ENCODE peak calls at places on chromosome 6, in six cellular contexts. N, I, H, O, V and E are unnamed samples.

GRCh38 chr6:162973975-162974374 is 246.2 kb downstream of the PACRG start:
- DNase-seq in N (no peak), I (no peak), H (no peak), O (no peak), V (no peak), E (no peak)

GRCh38 chr6:170174124-170174770 is 116.6 kb downstream of the DLL1 start:
- DNase-seq in N (no peak), I (peak; percentile 62), H (no peak), O (no peak), V (no peak), E (no peak)

GRCh38 chr6:7543761-7544424 is 2.4 kb downstream of the DSP start:
- DNase-seq in N (no peak), I (no peak), H (no peak), O (no peak), V (no peak), E (no peak)

GRCh38 chr6:8180327-8181161 is 78.2 kb upstream of the EEF1E1 start:
- DNase-seq in N (peak; percentile 51), I (no peak), H (no peak), O (no peak), V (no peak), E (no peak)

GRCh38 chr6:44712353-44713147 is 325.0 kb downstream of the CDC5L start:
- DNase-seq in N (no peak), I (no peak), H (no peak), O (no peak), V (no peak), E (no peak)

GRCh38 chr6:47788498-47788884 is 6.7 kb downstream of the OPN5 start:
- DNase-seq in N (peak; percentile 3), I (no peak), H (no peak), O (no peak), V (no peak), E (no peak)

GRCh38 chr6:163579111-163579879 is 164.8 kb downstream of the QKI start:
- DNase-seq in N (peak; percentile 28), I (no peak), H (no peak), O (no peak), V (peak; percentile 24), E (no peak)

GRCh38 chr6:158818580-158819212 is 472 bp downstream of the EZR start:
- DNase-seq in N (peak; percentile 53), I (peak; percentile 87), H (peak; percentile 76), O (no peak), V (peak; percentile 66), E (peak; percentile 88)

GRCh38 chr6:69162811-69163210 is 527.7 kb downstream of the ADGRB3 start:
- DNase-seq in N (peak; percentile 1), I (no peak), H (no peak), O (no peak), V (no peak), E (no peak)

GRCh38 chr6:36625161-36625919 is 31.2 kb downstream of the SRSF3 start:
- DNase-seq in N (peak; percentile 77), I (peak; percentile 64), H (no peak), O (no peak), V (no peak), E (no peak)

GRCh38 chr6:30818426-30818841 is 65.9 kb upstream of the DDR1 start:
- DNase-seq in N (peak; percentile 88), I (no peak), H (no peak), O (no peak), V (no peak), E (no peak)

GRCh38 chr6:138778331-138778730 is 4.8 kb downstream of the CCDC28A start:
- DNase-seq in N (no peak), I (no peak), H (no peak), O (no peak), V (no peak), E (no peak)

GRCh38 chr6:129500958-129501381 is 209.0 kb downstream of the ARHGAP18 start:
- DNase-seq in N (peak; percentile 62), I (no peak), H (no peak), O (peak; percentile 61), V (no peak), E (no peak)

GRCh38 chr6:108948252-108948651 is 100.0 kb downstream of the ARMC2 start:
- DNase-seq in N (no peak), I (no peak), H (no peak), O (no peak), V (peak; percentile 52), E (no peak)

GRCh38 chr6:158647501-158647900 is 2.4 kb upstream of the SYTL3 start:
- DNase-seq in N (no peak), I (no peak), H (no peak), O (no peak), V (no peak), E (no peak)

GRCh38 chr6:20427856-20428255 is 26.2 kb downstream of the E2F3 start:
- DNase-seq in N (no peak), I (no peak), H (no peak), O (no peak), V (no peak), E (peak; percentile 76)

GRCh38 chr6:163170294-163170883 is 244.1 kb upstream of the QKI start:
- DNase-seq in N (no peak), I (no peak), H (peak; percentile 20), O (no peak), V (no peak), E (peak; percentile 35)

GRCh38 chr6:446418-447366 is 55.1 kb downstream of the IRF4 start:
- DNase-seq in N (no peak), I (peak; percentile 49), H (peak; percentile 64), O (no peak), V (peak; percentile 8), E (no peak)

GRCh38 chr6:69937402-69938131 is 71.2 kb downstream of the COL19A1 start:
- DNase-seq in N (no peak), I (no peak), H (no peak), O (no peak), V (no peak), E (no peak)

GRCh38 chr6:84037425-84038089 is 4.0 kb downstream of the MRAP2 start:
- DNase-seq in N (no peak), I (no peak), H (no peak), O (no peak), V (no peak), E (no peak)

GRCh38 chr6:116113386-116113785 is 12.5 kb downstream of the COL10A1 start:
- DNase-seq in N (no peak), I (no peak), H (no peak), O (no peak), V (no peak), E (no peak)

GRCh38 chr6:116106146-116106545 is 5.5 kb downstream of the NT5DC1 start:
- DNase-seq in N (peak; percentile 47), I (no peak), H (no peak), O (no peak), V (no peak), E (no peak)

GRCh38 chr6:116115781-116116180 is 10.2 kb downstream of the COL10A1 start:
- DNase-seq in N (peak; percentile 24), I (no peak), H (no peak), O (no peak), V (no peak), E (no peak)

GRCh38 chr6:116108836-116109235 is 8.2 kb downstream of the NT5DC1 start:
- DNase-seq in N (no peak), I (no peak), H (no peak), O (no peak), V (no peak), E (no peak)

DNA sequence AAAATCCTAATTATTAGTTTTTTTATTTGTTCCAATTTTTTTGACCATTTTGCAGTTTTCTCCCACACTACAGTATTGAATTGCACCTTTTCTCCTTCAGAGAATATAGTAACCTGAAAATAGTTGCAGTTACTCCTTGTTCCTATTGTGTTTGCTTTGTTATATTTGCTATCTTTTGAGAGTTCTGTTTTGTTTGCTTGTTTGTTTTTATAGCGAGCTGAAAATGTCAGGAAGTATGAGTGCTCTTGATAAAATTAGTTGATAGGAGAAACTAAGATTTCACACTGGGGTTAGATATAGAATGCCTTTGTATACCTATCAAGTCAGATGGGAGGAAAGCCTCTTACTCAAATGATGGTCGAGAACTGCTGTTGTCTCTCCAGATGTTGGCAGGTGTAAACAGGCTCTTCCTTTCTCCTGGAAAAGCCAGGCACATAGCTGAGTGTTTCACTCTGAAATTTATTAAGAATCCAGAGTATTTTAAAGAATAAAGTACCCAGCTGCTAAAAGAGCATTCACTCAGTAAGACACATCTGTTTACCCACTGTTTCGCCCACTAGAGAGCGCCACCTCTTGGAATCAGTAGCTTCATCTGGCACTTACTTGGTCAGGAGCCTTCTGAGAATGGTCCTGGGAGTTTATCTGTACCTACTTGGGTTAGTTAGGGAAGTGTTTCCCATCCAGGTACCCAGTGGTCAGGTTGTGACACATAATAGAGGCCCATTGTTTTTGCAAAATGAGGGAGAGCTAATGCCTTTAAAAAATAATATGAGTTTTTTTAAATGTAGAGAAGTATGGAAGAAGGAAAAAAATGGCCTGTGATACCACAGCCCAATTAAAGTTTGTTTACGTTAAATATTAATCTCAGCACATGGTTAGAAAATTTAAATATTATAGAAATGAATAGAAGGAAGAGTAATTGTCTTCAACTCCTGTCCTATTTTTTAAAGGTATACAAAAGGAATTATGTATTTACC is 11.2 kb downstream of the NT5DC1 start:
- DNase-seq in N (peak; percentile 61), I (no peak), H (peak; percentile 23), O (peak; percentile 49), V (no peak), E (peak; percentile 64)
- TF ChIP-seq CTCF in N (peak; percentile 81), I (no peak), H (peak; percentile 58), O (peak; percentile 84), V (peak; percentile 29), E (peak; percentile 63)

GRCh38 chr6:21801786-21802610 is 208.4 kb downstream of the SOX4 start:
- DNase-seq in N (no peak), I (no peak), H (no peak), O (no peak), V (no peak), E (no peak)
- H3K4me3 ChIP-seq in N (no peak overlapping the region), I (no peak overlapping the region), H (no peak overlapping the region), O (no peak overlapping the region), V (no peak overlapping the region), E (no peak overlapping the region)

GRCh38 chr6:18121580-18122127 is 823 bp downstream of the NHLRC1 start:
- DNase-seq in N (no peak), I (peak; percentile 63), H (peak; percentile 4), O (no peak), V (no peak), E (peak; percentile 65)
- TF ChIP-seq CTCF in N (no peak), I (no peak), H (peak; percentile 26), O (no peak), V (no peak), E (peak; percentile 70)

GRCh38 chr6:168607272-168608112 is 166.5 kb downstream of the SMOC2 start:
- DNase-seq in N (no peak), I (peak; percentile 57), H (no peak), O (no peak), V (no peak), E (no peak)
- H3K4me3 ChIP-seq in N (no peak overlapping the region), I (no peak overlapping the region), H (no peak overlapping the region), O (no peak overlapping the region), V (no peak overlapping the region), E (no peak overlapping the region)

DNA sequence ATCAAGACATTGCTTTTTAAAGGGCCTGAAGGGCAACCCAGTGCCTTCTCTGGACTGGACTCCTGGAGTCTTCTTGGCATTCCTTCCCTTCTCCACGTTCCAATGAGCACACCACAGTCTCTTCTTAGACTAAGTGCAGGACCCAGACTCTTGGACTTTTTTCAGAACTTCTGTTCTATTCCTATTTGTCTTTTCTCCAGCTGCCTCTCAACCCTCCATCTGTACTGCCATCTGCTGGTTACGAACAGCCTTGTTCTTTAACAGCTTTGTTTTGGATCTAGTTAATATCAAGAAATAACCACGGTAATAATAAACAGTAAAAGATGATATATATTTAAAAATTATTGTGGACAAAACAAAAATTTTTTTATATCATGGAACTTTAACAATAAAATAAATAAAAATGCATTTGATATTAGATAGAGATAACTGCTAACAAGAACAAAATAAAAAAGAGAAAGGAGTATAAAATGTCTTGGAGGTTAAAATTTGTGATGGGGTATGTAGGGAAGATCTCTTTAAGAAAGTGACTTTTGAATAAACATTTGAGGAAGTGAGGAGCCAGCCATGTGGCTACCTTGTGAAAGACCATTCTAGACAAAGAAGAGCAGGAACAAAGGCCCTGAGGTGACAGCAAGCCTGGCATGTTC is 105.1 kb upstream of the HCRTR2 start:
- DNase-seq in N (peak; percentile 57), I (no peak), H (peak; percentile 23), O (peak; percentile 49), V (no peak), E (peak; percentile 24)
- TF ChIP-seq CTCF in N (peak; percentile 59), I (peak; percentile 31), H (peak; percentile 68), O (peak; percentile 71), V (peak; percentile 53), E (peak; percentile 53)